ENCODE peak calls at places on chromosomes 6 and 20, in seven cellular contexts. T, J, P, D, M, S and K are unnamed samples.

GRCh38 chr20:63351380-63351700 is 9.8 kb downstream of the CHRNA4 start:
- DNase-seq in T (no peak), J (no peak), P (no peak), D (no peak), M (no peak), S (no peak), K (no peak)

GRCh38 chr6:159919800-159920199 is 29.0 kb downstream of the MAS1 start:
- DNase-seq in T (no peak), J (no peak), P (no peak), D (no peak), M (no peak), S (no peak), K (no peak)

GRCh38 chr20:19423892-19424620 is 211.6 kb downstream of the SLC24A3 start:
- DNase-seq in T (no peak), J (no peak), P (no peak), D (no peak), M (no peak), S (no peak), K (no peak)

GRCh38 chr6:169622618-169623017 is 79.2 kb downstream of the WDR27 start:
- DNase-seq in T (peak), J (no peak), P (no peak), D (no peak), M (peak), S (no peak), K (no peak)

GRCh38 chr6:126302191-126302590 is 37.7 kb upstream of the CENPW start:
- DNase-seq in T (no peak), J (no peak), P (no peak), D (no peak), M (no peak), S (no peak), K (no peak)

GRCh38 chr6:107554918-107555317 is 65.0 kb downstream of the SOBP start:
- DNase-seq in T (no peak), J (no peak), P (no peak), D (no peak), M (no peak), S (no peak), K (no peak)

GRCh38 chr6:40285535-40285934 is 301.6 kb downstream of the LRFN2 start:
- DNase-seq in T (no peak), J (no peak), P (no peak), D (no peak), M (no peak), S (no peak), K (no peak)

GRCh38 chr6:112986270-112986669 is 639.1 kb downstream of the RFPL4B start:
- DNase-seq in T (no peak), J (no peak), P (no peak), D (no peak), M (no peak), S (no peak), K (no peak)

GRCh38 chr20:51027396-51027795 is 4.5 kb upstream of the KCNG1 start:
- DNase-seq in T (no peak), J (no peak), P (no peak), D (no peak), M (no peak), S (no peak), K (no peak)

DNA sequence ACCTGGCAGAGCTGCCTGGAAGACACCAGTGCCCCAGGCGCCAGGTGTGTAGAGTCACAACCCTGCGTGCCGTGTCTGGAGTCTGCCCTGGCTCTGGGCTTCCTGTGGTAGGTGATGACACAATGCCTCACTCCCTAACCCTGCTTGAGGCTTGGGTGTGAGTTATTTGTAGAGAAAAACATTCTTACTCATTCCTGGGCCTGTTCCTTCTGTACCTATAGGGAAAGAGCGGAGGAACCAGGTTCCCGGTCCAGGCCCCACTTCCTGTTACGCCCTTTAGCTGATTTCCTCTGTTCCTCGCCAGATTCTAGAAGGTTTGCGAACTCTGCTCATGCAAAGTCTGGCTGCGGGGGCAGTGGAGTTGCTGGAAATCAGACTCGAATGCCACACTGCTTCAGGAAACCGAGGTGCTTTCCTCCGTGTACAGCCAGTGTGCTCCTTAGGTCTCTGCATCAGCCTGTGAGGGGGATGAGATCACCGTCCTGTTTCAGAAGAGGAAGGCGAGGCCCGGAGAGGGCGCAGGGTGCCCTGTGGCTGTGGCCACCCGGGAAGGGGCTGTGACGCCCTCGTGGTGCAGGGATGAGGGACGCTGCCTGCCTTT is 67.1 kb upstream of the DUSP22 start:
- DNase-seq in T (peak), J (peak), P (no peak), D (no peak), M (peak), S (peak), K (no peak)
- TF ChIP-seq POLR2A in T (no peak), J (no peak), P (no peak), D (no peak), M (no peak), S (no peak), K (no peak)

GRCh38 chr6:30769088-30769852 is 24.9 kb upstream of the IER3 start:
- DNase-seq in T (peak), J (peak), P (peak), D (peak), M (peak), S (peak), K (no peak)
- H3K4me3 ChIP-seq in T (no peak), J (no peak), P (no peak), D (no peak), M (peak), S (no peak), K (no peak)

GRCh38 chr20:21702553-21703467 is 2.7 kb upstream of the PAX1 start:
- DNase-seq in T (peak), J (peak), P (peak), D (peak), M (peak), S (no peak), K (peak)

GRCh38 chr20:21706345-21707195 is 1.1 kb downstream of the PAX1 start:
- DNase-seq in T (no peak), J (no peak), P (no peak), D (no peak), M (no peak), S (no peak), K (no peak)

GRCh38 chr20:21703740-21704407 is 1.6 kb upstream of the PAX1 start:
- DNase-seq in T (no peak), J (no peak), P (no peak), D (no peak), M (no peak), S (no peak), K (no peak)

GRCh38 chr20:21705466-21706344 is at the start of gene PAX1:
- DNase-seq in T (no peak), J (no peak), P (no peak), D (no peak), M (no peak), S (no peak), K (no peak)

DNA sequence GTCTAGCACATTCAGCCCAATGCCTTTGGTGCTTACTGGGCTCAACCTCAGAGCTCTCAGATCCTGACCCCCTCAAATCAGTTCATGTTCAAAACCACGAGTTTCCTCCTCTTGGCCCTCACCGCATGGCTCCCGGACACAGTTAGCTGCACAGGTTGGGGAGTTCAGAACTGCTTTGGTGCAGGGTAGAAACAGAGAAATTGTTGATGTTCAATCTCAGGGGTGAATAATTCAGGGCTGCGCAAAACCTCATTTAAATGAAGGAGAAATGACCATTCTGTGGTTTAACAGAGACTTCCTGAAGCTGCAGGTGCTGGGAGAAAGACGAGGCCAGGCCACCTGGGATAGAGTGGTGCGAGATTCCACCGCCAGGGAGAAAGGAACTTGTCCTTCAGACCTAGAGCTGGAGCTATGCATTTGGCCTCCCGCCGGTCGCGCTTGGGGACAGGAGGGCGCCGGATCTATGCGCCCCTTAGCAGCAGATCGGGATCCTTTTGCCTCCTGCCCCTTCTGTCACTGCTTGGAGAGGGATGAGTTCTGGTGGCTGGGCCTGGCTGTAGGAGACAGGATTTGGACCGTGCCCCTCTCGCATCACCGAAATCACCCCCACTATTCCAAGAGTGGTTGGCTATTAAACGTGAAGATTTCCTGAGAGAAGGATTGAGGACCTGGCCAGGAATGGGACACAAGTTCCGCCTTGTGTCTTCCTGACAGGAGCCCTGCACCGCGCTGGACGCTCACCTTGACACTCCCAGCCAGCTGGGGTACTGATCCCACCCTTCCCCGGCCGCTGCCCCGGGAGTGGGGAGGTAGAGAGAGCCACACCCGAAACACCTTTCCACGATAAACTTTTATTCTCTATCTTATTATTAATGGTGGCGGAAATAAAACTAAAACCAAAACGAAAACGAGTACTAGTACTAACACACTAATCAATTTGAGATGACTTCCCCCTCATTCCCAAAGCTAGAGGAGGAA is 767 bp upstream of the PAX1 start:
- DNase-seq in T (no peak), J (no peak), P (no peak), D (no peak), M (no peak), S (no peak), K (no peak)
- TF ChIP-seq POLR2A in T (no peak), J (no peak), P (no peak), D (no peak), M (no peak), S (no peak), K (no peak)

DNA sequence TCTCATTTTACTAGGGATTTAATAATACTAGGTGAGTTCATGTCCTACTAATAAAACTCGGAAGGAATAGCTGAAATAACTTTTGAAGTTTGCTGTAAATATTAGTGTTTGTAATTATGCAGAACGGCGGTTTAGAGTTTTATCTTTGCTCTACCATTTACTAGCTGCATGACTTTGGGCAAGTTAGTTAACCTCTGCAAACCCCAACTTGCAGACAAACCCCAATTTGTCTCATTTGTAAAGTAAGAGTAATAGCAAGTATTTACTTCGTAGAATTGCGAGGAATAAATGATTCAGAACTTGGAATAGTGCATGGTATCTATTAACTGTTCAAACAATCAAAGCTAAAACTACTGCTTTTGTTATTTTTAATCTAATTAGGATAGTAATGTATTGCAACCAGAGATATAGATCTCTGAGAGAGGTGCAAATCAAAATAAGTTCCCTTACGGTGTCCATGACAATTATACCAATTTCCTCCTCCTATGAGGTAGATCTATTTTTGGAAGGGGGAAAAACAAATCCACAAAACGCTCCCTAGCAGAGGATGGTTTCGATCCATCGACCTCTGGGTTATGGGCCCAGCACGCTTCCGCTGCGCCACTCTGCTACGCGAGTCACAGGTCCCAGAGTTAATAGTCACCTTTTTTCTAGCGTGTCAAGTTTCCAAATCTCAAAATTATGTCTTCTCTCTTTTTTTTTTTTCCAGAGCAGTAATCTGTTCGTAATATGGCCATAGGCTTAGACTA is 35.1 kb upstream of the BTN3A2 start:
- DNase-seq in T (no peak), J (no peak), P (peak), D (no peak), M (peak), S (no peak), K (no peak)
- H3K4me3 ChIP-seq in T (no peak), J (peak), P (no peak), D (no peak), M (peak), S (no peak), K (no peak)

DNA sequence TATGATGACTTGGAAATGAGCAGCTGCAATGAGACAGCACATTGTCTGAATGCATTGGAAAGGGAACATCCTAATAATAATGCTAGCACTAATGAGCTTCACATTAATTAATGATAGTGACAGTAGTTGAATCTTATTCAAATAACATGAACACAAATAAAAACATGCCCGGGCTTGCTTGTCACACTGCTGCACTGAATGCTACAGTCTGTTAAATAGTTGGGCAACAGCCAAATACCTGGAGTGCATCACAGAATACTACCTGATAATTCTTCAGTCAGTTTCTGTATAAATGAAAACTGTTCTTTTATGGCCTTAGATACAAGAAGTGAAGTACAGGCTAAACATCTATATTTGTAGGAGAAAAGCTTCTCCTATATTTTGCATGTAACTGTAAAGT is 458.7 kb downstream of the RNF144B start:
- DNase-seq in T (peak), J (no peak), P (no peak), D (no peak), M (no peak), S (no peak), K (no peak)
- TF ChIP-seq POLR2A in T (no peak), J (no peak), P (no peak), D (no peak), M (no peak), S (no peak), K (no peak)